ENCODE peak calls at places on chromosomes 4 and X, in seven cellular contexts. Q is cardiac fibroblast; C is CD8-positive, alpha-beta T cell; M is astrocyte of the spinal cord; D is mucosa of descending colon; Z is AG09309; T is aorta. J is an unnamed sample.

GRCh38 chrX:11341274-11342256 is 48.4 kb downstream of the AMELX start:
- DNase-seq in M (peak; percentile 72), C (no peak), Z (peak; percentile 59), T (peak; percentile 86), Q (peak; percentile 93), D (peak; percentile 46), J (peak; percentile 68)

GRCh38 chrX:53184836-53185235 is 40.2 kb downstream of the KDM5C start:
- DNase-seq in C (no peak), T (no peak), M (peak; percentile 42), Q (peak; percentile 5), Z (peak; percentile 14), D (no peak), J (no peak)

GRCh38 chrX:37921758-37922157 is 74.4 kb upstream of the DYNLT3 start:
- DNase-seq in C (no peak), Z (peak; percentile 37), D (no peak), Q (peak; percentile 3), T (no peak), M (peak; percentile 62), J (no peak)

GRCh38 chr4:38204317-38205060 is 244.3 kb downstream of the PTTG2 start:
- DNase-seq in Z (no peak), D (no peak), Q (no peak), M (no peak), T (no peak), C (no peak), J (no peak)

GRCh38 chr4:18754180-18754579 is 732.6 kb upstream of the LCORL start:
- DNase-seq in M (no peak), Q (no peak), Z (no peak), T (no peak), D (no peak), C (no peak), J (no peak)

GRCh38 chr4:73309211-73309610 is 50.6 kb upstream of the ANKRD17 start:
- DNase-seq in D (no peak), M (peak; percentile 51), Q (peak; percentile 28), Z (no peak), C (no peak), T (no peak), J (no peak)

GRCh38 chr4:168167714-168168284 is 75.5 kb downstream of the ANXA10 start:
- DNase-seq in D (no peak), T (no peak), Q (no peak), M (peak; percentile 52), C (no peak), Z (no peak), J (no peak)

GRCh38 chr4:65589331-65589730 is 81.0 kb downstream of the EPHA5 start:
- DNase-seq in C (no peak), T (no peak), D (no peak), Q (no peak), M (no peak), Z (no peak), J (no peak)

GRCh38 chr4:84681488-84682274 is 98.8 kb downstream of the CDS1 start:
- DNase-seq in T (no peak), M (peak; percentile 82), Z (peak; percentile 45), C (no peak), Q (peak; percentile 71), D (no peak), J (no peak)

GRCh38 chr4:54998991-54999390 is 126.4 kb downstream of the KDR start:
- DNase-seq in Z (peak; percentile 1), C (no peak), Q (peak; percentile 89), D (no peak), T (no peak), M (peak; percentile 64), J (no peak)

GRCh38 chrX:140440891-140441290 is 64.0 kb downstream of the SOX3 start:
- DNase-seq in M (peak; percentile 23), Q (no peak), Z (no peak), D (no peak), C (no peak), T (no peak), J (no peak)

GRCh38 chr4:8121236-8122015 is 37.2 kb downstream of the ABLIM2 start:
- DNase-seq in C (no peak), M (no peak), T (no peak), Z (no peak), Q (no peak), D (no peak), J (no peak)

GRCh38 chr4:91064157-91064853 is 937.1 kb downstream of the CCSER1 start:
- DNase-seq in D (no peak), T (no peak), C (no peak), Q (peak; percentile 67), M (peak; percentile 77), Z (no peak), J (no peak)

DNA sequence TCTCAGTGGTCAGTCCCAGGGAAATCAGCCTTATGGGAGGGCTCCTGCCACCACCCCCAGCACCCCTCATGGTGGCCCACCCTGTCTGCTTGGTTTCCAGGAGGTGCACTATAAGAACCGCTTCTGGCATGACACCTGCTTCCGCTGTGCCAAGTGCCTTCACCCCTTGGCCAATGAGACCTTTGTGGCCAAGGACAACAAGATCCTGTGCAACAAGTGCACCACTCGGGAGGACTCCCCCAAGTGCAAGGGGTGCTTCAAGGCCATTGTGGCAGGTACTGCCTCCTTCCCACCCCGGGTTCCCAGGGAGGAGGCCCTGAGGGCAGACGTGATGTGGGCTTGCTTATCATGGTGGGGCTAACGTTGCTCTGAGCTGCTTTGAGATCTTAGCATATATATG is 44.3 kb downstream of the MAP7D3 start:
- DNase-seq in T (no peak), Q (no peak), C (no peak), Z (no peak), M (no peak), D (no peak), J (no peak)
- H3K4me3 ChIP-seq in T (no peak overlapping the region), Q (no peak overlapping the region), C (no peak overlapping the region), Z (no peak overlapping the region), M (no peak overlapping the region), D (no peak overlapping the region), J (no peak overlapping the region)

DNA sequence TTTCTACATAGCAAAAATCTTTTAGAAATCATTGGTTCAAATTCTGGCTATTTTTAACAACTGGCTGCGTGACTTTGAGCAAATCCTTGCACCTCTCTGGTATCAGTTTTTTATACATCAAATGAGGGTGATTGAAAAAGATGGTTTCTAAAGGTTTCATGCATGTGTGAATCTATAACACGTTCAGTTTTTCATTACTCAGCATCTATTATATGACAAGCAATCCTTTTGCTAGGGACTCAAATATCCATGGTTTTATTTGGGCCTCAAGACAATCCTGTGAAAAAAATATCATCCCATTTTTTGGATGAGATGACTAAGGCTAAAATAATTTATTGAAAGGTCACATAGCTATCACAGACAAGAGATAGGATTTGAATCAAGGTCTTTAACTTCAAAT is 884 bp downstream of the HEPH start:
- DNase-seq in Z (no peak), M (no peak), Q (no peak), C (no peak), D (no peak), T (no peak), J (no peak)
- H3K4me3 ChIP-seq in Z (no peak overlapping the region), M (peak overlapping the region; percentile 8), Q (no peak overlapping the region), C (no peak overlapping the region), D (no peak overlapping the region), T (peak overlapping the region; percentile 52), J (peak overlapping the region; percentile 87)

DNA sequence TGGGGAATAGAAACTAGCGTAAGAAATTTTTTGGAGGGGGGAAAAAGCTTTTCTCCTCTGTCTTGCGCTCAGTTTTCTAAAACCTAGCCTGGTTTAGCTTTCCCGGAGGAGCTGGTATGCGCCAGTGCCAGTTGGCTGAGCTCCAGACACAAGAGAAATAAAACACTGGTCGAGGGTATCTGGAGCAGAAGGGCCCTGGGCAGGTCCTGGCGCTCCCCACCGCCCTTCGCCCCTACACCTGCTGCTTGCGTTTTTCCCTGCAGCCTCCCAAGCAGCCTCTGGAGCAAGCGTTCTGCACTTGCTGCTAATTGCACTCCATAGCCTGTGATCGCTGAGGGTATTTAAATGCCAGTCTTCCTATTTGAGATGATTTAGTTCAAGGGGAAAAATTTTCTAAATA is 816 bp downstream of the EREG start:
- DNase-seq in C (no peak), T (peak; percentile 70), D (peak; percentile 56), M (no peak), Z (no peak), Q (peak; percentile 37), J (peak; percentile 11)
- H3K4me3 ChIP-seq in C (no peak overlapping the region), T (no peak overlapping the region), D (no peak overlapping the region), M (peak overlapping the region; percentile 51), Z (peak overlapping the region; percentile 57), Q (peak overlapping the region; percentile 17), J (peak overlapping the region; percentile 56)

DNA sequence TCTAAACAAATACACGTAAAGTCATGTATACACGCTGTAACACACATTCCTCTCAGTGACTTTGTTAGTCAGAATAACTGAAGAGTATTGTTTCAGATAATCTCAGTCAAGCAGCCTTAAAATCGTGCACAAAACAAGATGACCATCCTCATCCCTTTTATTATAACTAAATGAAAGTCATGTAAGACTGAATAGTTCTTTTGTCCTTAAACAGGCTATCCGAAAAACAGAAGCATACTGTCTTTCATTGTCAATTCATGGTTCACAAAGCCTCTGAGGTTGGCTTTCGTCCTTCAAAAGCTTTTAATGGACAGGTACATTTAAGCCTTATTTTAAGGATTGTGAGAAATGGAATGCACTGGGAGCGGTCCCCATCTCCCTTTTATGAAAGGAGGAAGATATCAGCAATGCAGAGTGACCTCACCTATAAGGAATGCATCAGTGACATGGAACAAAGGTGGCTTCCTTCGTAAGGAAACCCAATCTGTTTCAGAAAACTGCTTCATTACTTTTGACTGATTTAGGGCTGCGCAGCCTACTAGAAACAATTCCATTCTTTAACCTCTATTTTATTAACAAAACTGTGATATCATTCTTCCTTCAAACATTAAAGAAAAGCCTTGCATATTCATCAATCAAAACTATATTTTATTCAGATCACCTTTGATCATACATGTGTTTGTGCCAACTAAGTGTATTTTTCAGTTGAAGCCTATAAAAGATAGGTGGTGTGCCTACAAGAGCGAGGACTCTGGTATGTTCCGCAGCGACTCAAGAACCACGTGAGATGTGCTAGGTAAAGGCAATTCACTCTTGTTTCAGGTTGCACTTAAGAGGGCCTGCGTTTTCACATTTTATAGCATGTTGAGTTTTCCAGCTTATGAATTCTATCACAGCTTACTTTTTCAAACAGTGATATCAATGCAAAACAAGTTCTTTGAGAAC is 19.2 kb downstream of the SH3RF1 start:
- DNase-seq in M (peak; percentile 33), D (no peak), Z (no peak), Q (no peak), T (no peak), C (no peak), J (no peak)
- H3K4me3 ChIP-seq in M (no peak overlapping the region), D (no peak overlapping the region), Z (no peak overlapping the region), Q (no peak overlapping the region), T (no peak overlapping the region), C (no peak overlapping the region), J (no peak overlapping the region)